ENCODE peak calls at places on chromosome 17, in seven cellular contexts. O is left ventricle myocardium inferior, X is PC-3, Q is IMR-90, U is A549, C is PC-9, B is keratinocyte. F is an unnamed sample. For H3K4me1, the result is how much of the 10 kb centered on the place peaks cover.

GRCh38 chr17:80596760-80597608 is 52.3 kb downstream of the RPTOR start:
- DNase-seq in O (no peak), X (peak), Q (peak), U (no peak), C (no peak), B (no peak), F (no peak)

GRCh38 chr17:36935681-36936454 is 1.4 kb upstream of the LHX1 start:
- DNase-seq in O (no peak), X (no peak), Q (no peak), U (peak), C (peak), B (no peak), F (no peak)

GRCh38 chr17:62970617-62971016 is 4.6 kb downstream of the TANC2 start:
- DNase-seq in O (no peak), X (no peak), Q (no peak), U (no peak), C (no peak), B (no peak), F (no peak)

GRCh38 chr17:4310349-4311060 is 46.7 kb upstream of the ANKFY1 start:
- DNase-seq in O (no peak), X (no peak), Q (peak), U (no peak), C (no peak), B (no peak), F (no peak)

GRCh38 chr17:45143101-45143670 is 5.1 kb upstream of the HEXIM1 start:
- DNase-seq in O (peak), X (no peak), Q (no peak), U (no peak), C (no peak), B (no peak), F (peak)

GRCh38 chr17:79995691-79996090 is 40.0 kb downstream of the TBC1D16 start:
- DNase-seq in O (no peak), X (no peak), Q (no peak), U (no peak), C (no peak), B (no peak), F (no peak)

GRCh38 chr17:49120166-49120565 is 12.4 kb upstream of the B4GALNT2 start:
- DNase-seq in O (no peak), X (no peak), Q (no peak), U (no peak), C (no peak), B (no peak), F (no peak)

GRCh38 chr17:59846391-59847165 is 46.2 kb downstream of the TUBD1 start:
- DNase-seq in O (peak), X (peak), Q (peak), U (peak), C (peak), B (no peak), F (peak)

GRCh38 chr17:63571632-63572310 is 21.5 kb downstream of the DCAF7 start:
- DNase-seq in O (no peak), X (peak), Q (peak), U (peak), C (peak), B (peak), F (no peak)

GRCh38 chr17:15920758-15921239 is 24.1 kb upstream of the ADORA2B start:
- DNase-seq in O (no peak), X (peak), Q (peak), U (peak), C (peak), B (peak), F (peak)

GRCh38 chr17:75090871-75091854 is 3.4 kb downstream of the SLC16A5 start:
- DNase-seq in O (no peak), X (no peak), Q (no peak), U (peak), C (peak), B (no peak), F (peak)

GRCh38 chr17:3944485-3945388 is 19.5 kb downstream of the ATP2A3 start:
- DNase-seq in O (peak), X (no peak), Q (peak), U (peak), C (no peak), B (no peak), F (peak)

GRCh38 chr17:13415877-13416416 is 185.8 kb downstream of the HS3ST3A1 start:
- DNase-seq in O (peak), X (peak), Q (peak), U (no peak), C (no peak), B (no peak), F (peak)

GRCh38 chr17:31787857-31788570 is 71.0 kb downstream of the COPRS start:
- DNase-seq in O (no peak), X (peak), Q (peak), U (peak), C (peak), B (peak), F (peak)

GRCh38 chr17:19329136-19329535 is 33.4 kb downstream of the B9D1 start:
- DNase-seq in O (no peak), X (no peak), Q (no peak), U (no peak), C (no peak), B (no peak), F (no peak)

GRCh38 chr17:62656446-62656845 is 29.0 kb downstream of the MRC2 start:
- DNase-seq in O (no peak), X (no peak), Q (no peak), U (no peak), C (no peak), B (no peak), F (no peak)

GRCh38 chr17:10294162-10294561 is 78.6 kb downstream of the MYH13 start:
- DNase-seq in O (no peak), X (no peak), Q (no peak), U (no peak), C (no peak), B (no peak), F (no peak)

GRCh38 chr17:29610395-29610794 is 12.3 kb downstream of the CORO6 start:
- DNase-seq in O (no peak), X (no peak), Q (no peak), U (no peak), C (no peak), B (no peak), F (no peak)

GRCh38 chr17:76138234-76138895 is 2.7 kb downstream of the FOXJ1 start:
- DNase-seq in O (no peak), X (no peak), Q (no peak), U (peak), C (no peak), B (no peak), F (no peak)

GRCh38 chr17:65154770-65155589 is 17.8 kb downstream of the RGS9 start:
- DNase-seq in O (no peak), X (peak), Q (peak), U (peak), C (no peak), B (peak), F (no peak)

GRCh38 chr17:681738-682137 is 32.9 kb downstream of the VPS53 start:
- DNase-seq in O (no peak), X (no peak), Q (peak), U (no peak), C (no peak), B (no peak), F (no peak)

GRCh38 chr17:59425085-59425901 is 93.8 kb downstream of the YPEL2 start:
- DNase-seq in O (peak), X (no peak), Q (peak), U (no peak), C (no peak), B (no peak), F (peak)

GRCh38 chr17:17931159-17931558 is 41.0 kb downstream of the TOM1L2 start:
- DNase-seq in O (no peak), X (no peak), Q (no peak), U (no peak), C (no peak), B (no peak), F (no peak)

GRCh38 chr17:21282231-21282630 is 2.3 kb upstream of the MAP2K3 start:
- DNase-seq in O (no peak), X (peak), Q (peak), U (peak), C (peak), B (no peak), F (no peak)

GRCh38 chr17:21279198-21279535 is 5.3 kb upstream of the MAP2K3 start:
- DNase-seq in O (no peak), X (no peak), Q (no peak), U (no peak), C (no peak), B (no peak), F (no peak)

GRCh38 chr17:21279582-21279981 is 4.9 kb upstream of the MAP2K3 start:
- DNase-seq in O (no peak), X (no peak), Q (no peak), U (no peak), C (no peak), B (no peak), F (no peak)

GRCh38 chr17:21278304-21279197 is 6.0 kb upstream of the MAP2K3 start:
- DNase-seq in O (peak), X (peak), Q (no peak), U (no peak), C (peak), B (no peak), F (no peak)

DNA sequence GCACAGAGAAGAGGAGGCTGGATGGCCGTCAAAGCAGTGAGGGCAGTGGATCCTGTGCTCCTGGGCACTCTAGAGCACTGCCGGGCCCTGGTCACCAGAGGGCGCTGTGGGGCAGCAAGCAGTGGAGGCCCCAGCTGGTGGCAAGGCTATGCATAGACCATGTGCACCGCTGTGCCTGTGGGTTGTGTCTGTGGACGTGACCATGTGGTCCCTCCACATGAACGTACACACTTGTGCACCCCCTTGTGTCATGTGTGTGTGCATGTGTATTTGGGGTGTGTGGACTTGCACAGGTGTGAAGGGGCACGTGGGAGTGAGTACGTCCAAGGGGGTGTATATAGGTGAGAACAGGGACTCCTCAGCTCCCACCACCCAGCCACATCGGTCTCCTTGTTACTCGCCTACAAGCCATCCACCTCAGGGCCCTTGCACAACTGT is 4.4 kb upstream of the MAP2K3 start:
- DNase-seq in O (peak), X (peak), Q (peak), U (peak), C (peak), B (no peak), F (peak)
- H3K4me1 ChIP-seq in O (half or more), X (under half), Q (under half), U (under half), C (under half), B (under half), F (under half)

DNA sequence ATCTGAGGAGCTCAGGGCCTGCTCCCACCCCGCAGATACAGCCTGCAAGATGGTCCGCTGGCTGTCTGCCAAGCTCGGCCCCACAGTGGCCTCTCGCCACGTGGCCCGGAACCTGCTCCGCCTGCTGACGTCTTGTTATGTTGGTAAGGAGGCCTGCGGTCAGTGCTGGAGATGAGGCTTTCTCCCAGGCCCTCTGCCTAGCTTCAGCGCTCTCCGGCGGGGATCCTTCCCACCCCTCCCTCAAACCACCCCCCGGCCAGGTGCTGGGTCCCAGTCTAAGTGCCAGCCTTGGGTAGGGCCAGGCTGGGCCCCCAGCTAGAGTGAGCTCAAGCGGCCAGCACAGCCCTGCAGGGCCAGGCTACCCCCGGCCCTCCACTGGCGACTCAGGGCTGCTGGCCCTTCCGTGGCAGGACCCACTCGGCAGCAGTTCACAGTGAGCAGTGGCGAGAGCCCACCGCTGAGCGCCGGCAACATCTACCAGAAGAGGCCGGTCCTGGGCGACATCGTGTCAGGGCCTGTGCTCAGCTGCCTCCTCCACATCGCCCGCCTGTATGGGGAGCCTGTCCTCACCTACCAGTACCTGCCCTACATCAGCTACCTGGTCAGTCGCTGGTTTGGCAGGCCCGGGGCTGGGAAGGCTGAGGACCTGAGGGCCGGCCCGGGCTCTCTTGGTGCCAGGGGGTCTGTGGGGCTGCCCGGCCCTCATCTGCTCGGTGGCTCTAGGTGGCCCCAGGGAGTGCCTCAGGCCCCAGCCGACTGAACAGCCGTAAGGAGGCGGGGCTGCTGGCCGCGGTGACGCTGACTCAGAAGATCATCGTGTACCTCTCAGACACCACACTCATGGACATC is 6.1 kb downstream of the WDR81 start:
- DNase-seq in O (peak), X (no peak), Q (peak), U (no peak), C (no peak), B (no peak), F (peak)
- H3K4me3 ChIP-seq in O (peak), X (no peak), Q (no peak), U (no peak), C (no peak), B (no peak), F (no peak)

DNA sequence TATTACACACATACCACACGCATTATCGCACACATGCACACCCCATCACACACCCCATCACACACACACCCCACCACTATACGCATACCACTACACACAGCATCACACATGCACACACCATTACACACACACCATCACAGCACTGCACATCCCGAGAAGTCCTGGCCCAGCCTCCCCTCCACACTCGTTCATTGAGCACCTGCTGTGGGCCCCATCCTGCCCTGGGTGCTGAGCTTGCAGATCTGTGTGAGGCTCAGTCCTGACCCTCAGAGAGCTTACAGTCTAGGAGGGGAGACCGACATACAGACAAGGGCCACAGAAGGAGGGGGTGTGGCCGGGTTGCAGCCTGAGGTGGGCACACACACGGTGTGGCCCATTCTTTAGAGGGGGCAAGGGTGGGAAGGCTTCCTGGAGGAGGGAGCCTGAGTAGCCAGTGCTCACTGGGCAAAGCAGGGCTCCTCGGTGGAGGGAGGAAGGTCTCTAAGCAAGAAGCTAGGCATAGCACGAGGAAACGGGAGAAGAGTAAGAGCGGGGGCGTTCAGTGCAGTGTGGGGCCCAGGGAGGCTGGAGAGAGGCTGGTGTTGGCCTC is 206.6 kb downstream of the NTN1 start:
- DNase-seq in O (no peak), X (no peak), Q (no peak), U (no peak), C (no peak), B (no peak), F (peak)
- H3K4me1 ChIP-seq in O (under half), X (under half), Q (under half), U (under half), C (under half), B (under half), F (under half)

GRCh38 chr17:77439382-77440013 is 298.7 kb downstream of the SEC14L1 start:
- DNase-seq in O (peak), X (no peak), Q (no peak), U (no peak), C (no peak), B (no peak), F (peak)

GRCh38 chr17:77442976-77443742 is 302.4 kb downstream of the SEC14L1 start:
- DNase-seq in O (no peak), X (no peak), Q (no peak), U (no peak), C (no peak), B (no peak), F (no peak)

GRCh38 chr17:77441130-77441920 is 300.6 kb downstream of the SEC14L1 start:
- DNase-seq in O (no peak), X (no peak), Q (no peak), U (no peak), C (no peak), B (no peak), F (peak)

GRCh38 chr17:77438241-77439204 is 297.8 kb downstream of the SEC14L1 start:
- DNase-seq in O (no peak), X (no peak), Q (no peak), U (no peak), C (no peak), B (no peak), F (no peak)

DNA sequence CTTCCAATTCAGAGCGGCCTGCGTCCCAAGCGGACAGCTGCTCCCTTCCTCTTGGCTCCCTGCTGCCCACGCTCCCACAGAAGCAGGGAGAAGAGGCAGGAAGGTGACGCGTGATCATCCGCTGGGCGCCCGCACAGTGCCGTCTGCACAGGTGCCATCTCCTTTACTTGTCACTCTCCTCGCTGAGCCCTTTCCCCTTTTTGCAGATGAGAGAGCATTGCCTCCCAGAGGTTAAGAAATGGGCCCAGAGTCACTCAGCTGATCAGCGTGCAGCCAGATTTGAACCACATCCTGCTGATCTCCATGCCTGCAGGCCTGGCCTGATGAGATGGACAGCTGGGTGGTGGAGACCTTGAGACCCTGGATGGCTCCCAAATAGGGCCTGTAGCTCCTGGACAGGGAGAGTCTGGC is 299.8 kb downstream of the SEC14L1 start:
- DNase-seq in O (peak), X (no peak), Q (no peak), U (no peak), C (no peak), B (no peak), F (no peak)
- H3K4me3 ChIP-seq in O (no peak), X (no peak), Q (no peak), U (no peak), C (no peak), B (no peak), F (no peak)

GRCh38 chr17:2398188-2398587 is 2.7 kb downstream of the MNT start:
- DNase-seq in O (no peak), X (no peak), Q (no peak), U (no peak), C (no peak), B (no peak), F (peak)
- H3K4me1 ChIP-seq in O (half or more), X (under half), Q (under half), U (half or more), C (under half), B (under half), F (under half)

GRCh38 chr17:55635253-55635766 is 87.4 kb downstream of the TMEM100 start:
- DNase-seq in O (no peak), X (no peak), Q (peak), U (no peak), C (no peak), B (no peak), F (peak)
- H3K4me3 ChIP-seq in O (peak), X (peak), Q (peak), U (no peak), C (no peak), B (no peak), F (no peak)

DNA sequence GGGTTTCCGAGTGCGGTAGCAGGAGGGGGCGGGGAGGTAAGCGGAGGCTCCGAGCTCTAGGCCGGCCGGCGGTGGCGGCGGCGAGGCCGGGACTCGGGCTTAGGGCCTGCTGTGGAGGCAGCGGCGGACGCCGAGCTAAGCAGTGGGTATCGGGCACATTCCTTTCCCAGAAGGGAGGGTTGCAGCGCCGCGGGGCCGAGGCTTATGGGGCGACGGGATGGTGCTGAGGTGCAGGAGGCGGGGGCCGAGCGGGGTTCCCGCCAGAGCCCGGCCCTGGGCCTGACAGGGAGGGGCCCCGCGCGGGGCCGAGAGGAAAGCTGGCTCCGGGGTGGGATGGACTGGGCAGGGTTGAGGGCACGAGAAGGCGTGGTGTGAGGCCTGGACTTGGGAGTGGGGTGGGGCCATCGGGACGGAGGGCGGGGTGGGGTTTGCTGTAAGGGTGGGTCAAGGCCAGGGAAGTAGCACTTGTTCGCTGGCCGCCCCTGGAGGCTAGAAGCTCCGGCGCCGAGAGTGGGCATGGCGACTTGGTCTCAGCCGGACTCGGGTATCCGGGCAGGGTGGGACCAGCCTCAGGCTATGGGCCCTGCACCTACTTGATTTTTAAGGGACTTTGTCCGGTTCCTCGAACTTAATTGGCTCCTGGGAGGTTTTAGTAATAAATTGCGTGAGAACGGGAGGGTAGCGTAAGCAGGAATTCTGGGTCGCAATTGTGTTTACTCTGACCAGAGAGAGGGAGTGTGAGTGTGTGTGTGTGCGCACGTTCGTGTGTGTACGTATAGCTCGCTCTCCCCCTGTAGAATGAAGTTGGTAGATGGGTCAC is at the start of gene NFE2L1:
- DNase-seq in O (peak), X (peak), Q (peak), U (peak), C (peak), B (peak), F (peak)
- H3K4me1 ChIP-seq in O (half or more), X (half or more), Q (under half), U (half or more), C (half or more), B (half or more), F (under half)

DNA sequence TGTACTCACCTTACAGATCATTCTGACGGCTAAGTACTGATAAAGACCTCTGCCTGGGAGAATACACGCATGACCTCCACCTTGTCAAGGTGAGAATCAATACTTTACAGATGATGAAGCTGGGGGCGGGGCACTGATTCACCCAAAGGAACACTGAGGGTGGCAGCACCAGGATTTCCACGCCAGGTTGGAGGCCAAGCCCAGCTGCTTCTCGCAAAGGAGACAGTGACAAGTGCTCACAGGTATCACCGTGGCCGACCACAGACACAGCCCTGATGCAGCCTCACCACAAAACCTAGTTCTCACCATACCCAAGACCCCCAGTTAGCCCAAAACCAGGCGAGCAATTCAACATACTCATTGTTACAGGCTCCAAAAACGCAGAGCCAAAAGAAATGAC is 434.2 kb downstream of the SOX9 start:
- DNase-seq in O (no peak), X (peak), Q (no peak), U (no peak), C (no peak), B (no peak), F (no peak)
- H3K4me3 ChIP-seq in O (no peak), X (no peak), Q (no peak), U (no peak), C (no peak), B (no peak), F (no peak)

GRCh38 chr17:47660064-47660492 is 10.4 kb downstream of the KPNB1 start:
- DNase-seq in O (no peak), X (no peak), Q (no peak), U (no peak), C (no peak), B (no peak), F (no peak)
- H3K4me1 ChIP-seq in O (under half), X (under half), Q (under half), U (under half), C (under half), B (under half), F (under half)